ENCODE peak calls at places on chromosomes 2 and 18, in seven cellular contexts. One of them, this sample, is unnamed.
A peak's percentile ranks its signal among the peaks of the same experiment; 100 is the strongest.

GRCh38 chr2:60898567-60898966 is 17.2 kb downstream of the REL start:
- DNase-seq in GM12865: no peak
- DNase-seq in AG09319: no peak
- DNase-seq in dorsolateral prefrontal cortex: no peak
- DNase-seq in adrenal gland: no peak
- DNase-seq in WTC11: no peak
- DNase-seq in cardiac fibroblast: no peak
- DNase-seq in this sample: no peak

GRCh38 chr2:216839626-216840132 is 20.2 kb downstream of the TNP1 start:
- DNase-seq in GM12865: no peak
- DNase-seq in AG09319: no peak
- DNase-seq in dorsolateral prefrontal cortex: no peak
- DNase-seq in adrenal gland: no peak
- DNase-seq in WTC11: no peak
- DNase-seq in cardiac fibroblast: no peak
- DNase-seq in this sample: no peak

GRCh38 chr18:75276813-75277628 is 66.4 kb downstream of the TSHZ1 start:
- DNase-seq in GM12865: no peak
- DNase-seq in AG09319: no peak
- DNase-seq in dorsolateral prefrontal cortex: no peak
- DNase-seq in adrenal gland: no peak
- DNase-seq in WTC11: no peak
- DNase-seq in cardiac fibroblast: no peak
- DNase-seq in this sample: peak; percentile 9

GRCh38 chr2:160417745-160418397 is 75.7 kb downstream of the RBMS1 start:
- DNase-seq in GM12865: no peak
- DNase-seq in AG09319: no peak
- DNase-seq in dorsolateral prefrontal cortex: no peak
- DNase-seq in adrenal gland: no peak
- DNase-seq in WTC11: no peak
- DNase-seq in cardiac fibroblast: peak; percentile 90
- DNase-seq in this sample: peak; percentile 48

GRCh38 chr2:49834433-49834832 is 680.1 kb upstream of the FSHR start:
- DNase-seq in GM12865: no peak
- DNase-seq in AG09319: no peak
- DNase-seq in dorsolateral prefrontal cortex: no peak
- DNase-seq in adrenal gland: no peak
- DNase-seq in WTC11: no peak
- DNase-seq in cardiac fibroblast: no peak
- DNase-seq in this sample: no peak

GRCh38 chr2:181036848-181037603 is 56.6 kb downstream of the UBE2E3 start:
- DNase-seq in GM12865: no peak
- DNase-seq in AG09319: peak; percentile 31
- DNase-seq in dorsolateral prefrontal cortex: no peak
- DNase-seq in adrenal gland: no peak
- DNase-seq in WTC11: no peak
- DNase-seq in cardiac fibroblast: peak; percentile 85
- DNase-seq in this sample: peak; percentile 57

GRCh38 chr2:17460401-17461086 is 57.7 kb downstream of the RAD51AP2 start:
- DNase-seq in GM12865: no peak
- DNase-seq in AG09319: no peak
- DNase-seq in dorsolateral prefrontal cortex: no peak
- DNase-seq in adrenal gland: no peak
- DNase-seq in WTC11: no peak
- DNase-seq in cardiac fibroblast: no peak
- DNase-seq in this sample: no peak

GRCh38 chr2:239816571-239816970 is 208.6 kb downstream of the NDUFA10 start:
- DNase-seq in GM12865: no peak
- DNase-seq in AG09319: no peak
- DNase-seq in dorsolateral prefrontal cortex: no peak
- DNase-seq in adrenal gland: no peak
- DNase-seq in WTC11: no peak
- DNase-seq in cardiac fibroblast: no peak
- DNase-seq in this sample: no peak

GRCh38 chr18:864872-865273 is 39.8 kb upstream of the ADCYAP1 start:
- DNase-seq in GM12865: peak; percentile 71
- DNase-seq in AG09319: peak; percentile 49
- DNase-seq in dorsolateral prefrontal cortex: peak; percentile 77
- DNase-seq in adrenal gland: peak; percentile 74
- DNase-seq in WTC11: peak; percentile 80
- DNase-seq in cardiac fibroblast: peak; percentile 82
- DNase-seq in this sample: peak; percentile 76

GRCh38 chr2:197804049-197804757 is at the start of gene PLCL1:
- DNase-seq in GM12865: peak; percentile 95
- DNase-seq in AG09319: peak; percentile 73
- DNase-seq in dorsolateral prefrontal cortex: peak; percentile 98
- DNase-seq in adrenal gland: peak; percentile 95
- DNase-seq in WTC11: peak; percentile 96
- DNase-seq in cardiac fibroblast: peak; percentile 93
- DNase-seq in this sample: peak; percentile 93

GRCh38 chr2:106098081-106098480 is 96.0 kb downstream of the UXS1 start:
- DNase-seq in GM12865: no peak
- DNase-seq in AG09319: no peak
- DNase-seq in dorsolateral prefrontal cortex: no peak
- DNase-seq in adrenal gland: no peak
- DNase-seq in WTC11: peak; percentile 41
- DNase-seq in cardiac fibroblast: peak; percentile 32
- DNase-seq in this sample: peak; percentile 57

GRCh38 chr2:26640781-26641564 is at the start of gene CIB4:
- DNase-seq in GM12865: no peak
- DNase-seq in AG09319: no peak
- DNase-seq in dorsolateral prefrontal cortex: no peak
- DNase-seq in adrenal gland: no peak
- DNase-seq in WTC11: no peak
- DNase-seq in cardiac fibroblast: no peak
- DNase-seq in this sample: no peak

GRCh38 chr18:41767960-41768359 is 187.1 kb upstream of the PIK3C3 start:
- DNase-seq in GM12865: peak; percentile 5
- DNase-seq in AG09319: no peak
- DNase-seq in dorsolateral prefrontal cortex: no peak
- DNase-seq in adrenal gland: peak; percentile 48
- DNase-seq in WTC11: peak; percentile 10
- DNase-seq in cardiac fibroblast: peak; percentile 65
- DNase-seq in this sample: peak; percentile 4

GRCh38 chr2:172427990-172428840 is 829 bp downstream of the ITGA6 start:
- DNase-seq in GM12865: peak; percentile 10
- DNase-seq in AG09319: no peak
- DNase-seq in dorsolateral prefrontal cortex: no peak
- DNase-seq in adrenal gland: peak; percentile 7
- DNase-seq in WTC11: peak; percentile 62
- DNase-seq in cardiac fibroblast: peak; percentile 8
- DNase-seq in this sample: peak; percentile 70

GRCh38 chr2:158953926-158954763 is 14.3 kb upstream of the TANC1 start:
- DNase-seq in GM12865: peak; percentile 42
- DNase-seq in AG09319: peak; percentile 70
- DNase-seq in dorsolateral prefrontal cortex: no peak
- DNase-seq in adrenal gland: peak; percentile 85
- DNase-seq in WTC11: no peak
- DNase-seq in cardiac fibroblast: peak; percentile 95
- DNase-seq in this sample: peak; percentile 62

GRCh38 chr2:64792310-64792709 is 138.6 kb upstream of the SERTAD2 start:
- DNase-seq in GM12865: no peak
- DNase-seq in AG09319: no peak
- DNase-seq in dorsolateral prefrontal cortex: no peak
- DNase-seq in adrenal gland: no peak
- DNase-seq in WTC11: no peak
- DNase-seq in cardiac fibroblast: peak; percentile 14
- DNase-seq in this sample: no peak

GRCh38 chr18:9876867-9877654 is 8.7 kb upstream of the TXNDC2 start:
- DNase-seq in GM12865: peak; percentile 26
- DNase-seq in AG09319: peak; percentile 81
- DNase-seq in dorsolateral prefrontal cortex: no peak
- DNase-seq in adrenal gland: peak; percentile 88
- DNase-seq in WTC11: no peak
- DNase-seq in cardiac fibroblast: peak; percentile 92
- DNase-seq in this sample: peak; percentile 32

GRCh38 chr18:36514778-36515177 is 217.3 kb downstream of the FHOD3 start:
- DNase-seq in GM12865: no peak
- DNase-seq in AG09319: no peak
- DNase-seq in dorsolateral prefrontal cortex: no peak
- DNase-seq in adrenal gland: no peak
- DNase-seq in WTC11: peak; percentile 42
- DNase-seq in cardiac fibroblast: no peak
- DNase-seq in this sample: no peak

GRCh38 chr2:240620859-240621258 is 4.4 kb upstream of the GPR35 start:
- DNase-seq in GM12865: peak; percentile 42
- DNase-seq in AG09319: no peak
- DNase-seq in dorsolateral prefrontal cortex: peak; percentile 28
- DNase-seq in adrenal gland: no peak
- DNase-seq in WTC11: no peak
- DNase-seq in cardiac fibroblast: no peak
- DNase-seq in this sample: no peak

GRCh38 chr2:12222561-12222960 is 476.1 kb downstream of the LPIN1 start:
- DNase-seq in GM12865: no peak
- DNase-seq in AG09319: no peak
- DNase-seq in dorsolateral prefrontal cortex: no peak
- DNase-seq in adrenal gland: no peak
- DNase-seq in WTC11: no peak
- DNase-seq in cardiac fibroblast: peak; percentile 31
- DNase-seq in this sample: peak; percentile 8

GRCh38 chr2:70831861-70832260 is 3.8 kb downstream of the CD207 start:
- DNase-seq in GM12865: no peak
- DNase-seq in AG09319: no peak
- DNase-seq in dorsolateral prefrontal cortex: no peak
- DNase-seq in adrenal gland: no peak
- DNase-seq in WTC11: no peak
- DNase-seq in cardiac fibroblast: no peak
- DNase-seq in this sample: no peak

GRCh38 chr2:162037028-162037795 is 36.8 kb downstream of the DPP4 start:
- DNase-seq in GM12865: no peak
- DNase-seq in AG09319: no peak
- DNase-seq in dorsolateral prefrontal cortex: no peak
- DNase-seq in adrenal gland: no peak
- DNase-seq in WTC11: peak; percentile 11
- DNase-seq in cardiac fibroblast: no peak
- DNase-seq in this sample: no peak

DNA sequence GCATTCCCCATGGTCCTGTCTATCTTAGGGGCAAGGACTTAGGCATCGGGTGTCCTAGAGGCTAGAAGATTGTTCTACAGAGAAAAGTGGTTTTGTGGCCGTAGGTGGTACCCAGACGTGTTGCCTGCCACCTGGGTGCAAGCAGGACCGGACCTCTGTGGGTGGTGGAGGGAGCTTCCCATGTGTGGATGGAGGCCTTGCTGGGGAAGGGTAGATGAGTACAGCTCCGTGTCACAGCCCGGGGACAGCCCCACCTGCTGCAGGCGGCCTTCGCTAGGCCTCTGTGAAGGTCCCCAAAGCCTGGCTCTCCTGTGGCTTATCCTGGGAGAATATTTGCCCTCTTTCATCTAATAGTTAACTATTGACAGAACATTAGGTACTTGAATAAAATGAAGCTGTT is 25.3 kb downstream of the CTIF start:
- DNase-seq in GM12865: no peak
- DNase-seq in AG09319: no peak
- DNase-seq in dorsolateral prefrontal cortex: no peak
- DNase-seq in adrenal gland: no peak
- DNase-seq in WTC11: no peak
- DNase-seq in cardiac fibroblast: no peak
- DNase-seq in this sample: no peak
- TF ChIP-seq CTCF in GM12865: no peak
- TF ChIP-seq CTCF in AG09319: no peak
- TF ChIP-seq CTCF in dorsolateral prefrontal cortex: no peak
- TF ChIP-seq CTCF in adrenal gland: no peak
- TF ChIP-seq CTCF in WTC11: no peak
- TF ChIP-seq CTCF in cardiac fibroblast: no peak
- TF ChIP-seq CTCF in this sample: no peak

GRCh38 chr2:10447300-10448207 is 573 bp downstream of the ODC1 start:
- DNase-seq in GM12865: peak; percentile 75
- DNase-seq in AG09319: no peak
- DNase-seq in dorsolateral prefrontal cortex: peak; percentile 81
- DNase-seq in adrenal gland: peak; percentile 71
- DNase-seq in WTC11: peak; percentile 32
- DNase-seq in cardiac fibroblast: peak; percentile 48
- DNase-seq in this sample: peak; percentile 71

GRCh38 chr2:10448208-10448645 is at the start of gene ODC1:
- DNase-seq in GM12865: peak; percentile 98
- DNase-seq in AG09319: peak; percentile 86
- DNase-seq in dorsolateral prefrontal cortex: peak; percentile 90
- DNase-seq in adrenal gland: peak; percentile 96
- DNase-seq in WTC11: peak; percentile 90
- DNase-seq in cardiac fibroblast: peak; percentile 92
- DNase-seq in this sample: peak; percentile 95

GRCh38 chr2:10449838-10450691 is 1.9 kb upstream of the ODC1 start:
- DNase-seq in GM12865: no peak
- DNase-seq in AG09319: no peak
- DNase-seq in dorsolateral prefrontal cortex: no peak
- DNase-seq in adrenal gland: no peak
- DNase-seq in WTC11: no peak
- DNase-seq in cardiac fibroblast: peak; percentile 38
- DNase-seq in this sample: no peak

GRCh38 chr2:10449481-10449831 is 1.3 kb upstream of the ODC1 start:
- DNase-seq in GM12865: no peak
- DNase-seq in AG09319: no peak
- DNase-seq in dorsolateral prefrontal cortex: no peak
- DNase-seq in adrenal gland: no peak
- DNase-seq in WTC11: no peak
- DNase-seq in cardiac fibroblast: no peak
- DNase-seq in this sample: no peak

GRCh38 chr2:10448646-10449480 is 736 bp upstream of the ODC1 start:
- DNase-seq in GM12865: peak; percentile 98
- DNase-seq in AG09319: no peak
- DNase-seq in dorsolateral prefrontal cortex: peak; percentile 96
- DNase-seq in adrenal gland: peak; percentile 91
- DNase-seq in WTC11: peak; percentile 87
- DNase-seq in cardiac fibroblast: peak; percentile 88
- DNase-seq in this sample: peak; percentile 93
- TF ChIP-seq CTCF in GM12865: no peak
- TF ChIP-seq CTCF in AG09319: no peak
- TF ChIP-seq CTCF in dorsolateral prefrontal cortex: peak; percentile 42
- TF ChIP-seq CTCF in adrenal gland: peak; percentile 18
- TF ChIP-seq CTCF in WTC11: no peak
- TF ChIP-seq CTCF in cardiac fibroblast: no peak
- TF ChIP-seq CTCF in this sample: no peak

GRCh38 chr2:231541605-231542509 is 11.6 kb upstream of the NMUR1 start:
- DNase-seq in GM12865: peak; percentile 41
- DNase-seq in AG09319: no peak
- DNase-seq in dorsolateral prefrontal cortex: no peak
- DNase-seq in adrenal gland: no peak
- DNase-seq in WTC11: peak; percentile 86
- DNase-seq in cardiac fibroblast: peak; percentile 20
- DNase-seq in this sample: peak; percentile 59
- TF ChIP-seq CTCF in GM12865: peak; percentile 20
- TF ChIP-seq CTCF in AG09319: no peak
- TF ChIP-seq CTCF in dorsolateral prefrontal cortex: no peak
- TF ChIP-seq CTCF in adrenal gland: no peak
- TF ChIP-seq CTCF in WTC11: peak; percentile 85
- TF ChIP-seq CTCF in cardiac fibroblast: peak; percentile 14
- TF ChIP-seq CTCF in this sample: no peak

GRCh38 chr2:113200236-113200635 is 26.5 kb downstream of the PSD4 start:
- DNase-seq in GM12865: no peak
- DNase-seq in AG09319: no peak
- DNase-seq in dorsolateral prefrontal cortex: peak; percentile 30
- DNase-seq in adrenal gland: peak; percentile 50
- DNase-seq in WTC11: peak; percentile 40
- DNase-seq in cardiac fibroblast: no peak
- DNase-seq in this sample: no peak
- TF ChIP-seq CTCF in GM12865: no peak
- TF ChIP-seq CTCF in AG09319: no peak
- TF ChIP-seq CTCF in dorsolateral prefrontal cortex: no peak
- TF ChIP-seq CTCF in adrenal gland: peak; percentile 10
- TF ChIP-seq CTCF in WTC11: no peak
- TF ChIP-seq CTCF in cardiac fibroblast: no peak
- TF ChIP-seq CTCF in this sample: no peak